ENCODE peak calls at places on chromosomes 7 and 10, in six cellular contexts. One of them, this sample, is unnamed. For H3K4me1 and H3K27me3, the result is how much of the 10 kb centered on the place peaks cover.

GRCh38 chr7:34158311-34158710 is 253.0 kb downstream of the BMPER start:
- DNase-seq in DND-41: no peak
- DNase-seq in CD8-positive, alpha-beta T cell: no peak
- DNase-seq in hepatocyte: no peak
- DNase-seq in PC-9: no peak
- DNase-seq in thoracic aorta: no peak
- DNase-seq in this sample: no peak

GRCh38 chr7:30348083-30348560 is 63.7 kb downstream of the ZNRF2 start:
- DNase-seq in DND-41: peak
- DNase-seq in CD8-positive, alpha-beta T cell: peak
- DNase-seq in hepatocyte: peak
- DNase-seq in PC-9: peak
- DNase-seq in thoracic aorta: no peak
- DNase-seq in this sample: peak

GRCh38 chr7:87548123-87548919 is 52.4 kb downstream of the ABCB1 start:
- DNase-seq in DND-41: no peak
- DNase-seq in CD8-positive, alpha-beta T cell: no peak
- DNase-seq in hepatocyte: peak
- DNase-seq in PC-9: no peak
- DNase-seq in thoracic aorta: no peak
- DNase-seq in this sample: no peak

GRCh38 chr10:129448539-129448938 is 18.5 kb upstream of the MGMT start:
- DNase-seq in DND-41: no peak
- DNase-seq in CD8-positive, alpha-beta T cell: no peak
- DNase-seq in hepatocyte: no peak
- DNase-seq in PC-9: no peak
- DNase-seq in thoracic aorta: no peak
- DNase-seq in this sample: no peak

GRCh38 chr10:58734116-58734515 is 221.4 kb downstream of the BICC1 start:
- DNase-seq in DND-41: no peak
- DNase-seq in CD8-positive, alpha-beta T cell: no peak
- DNase-seq in hepatocyte: no peak
- DNase-seq in PC-9: no peak
- DNase-seq in thoracic aorta: no peak
- DNase-seq in this sample: no peak

GRCh38 chr7:157402911-157403534 is 66.2 kb downstream of the DNAJB6 start:
- DNase-seq in DND-41: no peak
- DNase-seq in CD8-positive, alpha-beta T cell: no peak
- DNase-seq in hepatocyte: no peak
- DNase-seq in PC-9: no peak
- DNase-seq in thoracic aorta: no peak
- DNase-seq in this sample: no peak

GRCh38 chr7:44771358-44771757 is 22.7 kb downstream of the ZMIZ2 start:
- DNase-seq in DND-41: no peak
- DNase-seq in CD8-positive, alpha-beta T cell: no peak
- DNase-seq in hepatocyte: no peak
- DNase-seq in PC-9: no peak
- DNase-seq in thoracic aorta: no peak
- DNase-seq in this sample: no peak

GRCh38 chr10:116627386-116627933 is 6.7 kb downstream of the PNLIPRP2 start:
- DNase-seq in DND-41: no peak
- DNase-seq in CD8-positive, alpha-beta T cell: no peak
- DNase-seq in hepatocyte: peak
- DNase-seq in PC-9: no peak
- DNase-seq in thoracic aorta: no peak
- DNase-seq in this sample: no peak

GRCh38 chr10:36119439-36119838 is 477.3 kb upstream of the FZD8 start:
- DNase-seq in DND-41: no peak
- DNase-seq in CD8-positive, alpha-beta T cell: no peak
- DNase-seq in hepatocyte: no peak
- DNase-seq in PC-9: no peak
- DNase-seq in thoracic aorta: no peak
- DNase-seq in this sample: no peak

GRCh38 chr7:157735826-157736225 is 399.0 kb downstream of the DNAJB6 start:
- DNase-seq in DND-41: no peak
- DNase-seq in CD8-positive, alpha-beta T cell: no peak
- DNase-seq in hepatocyte: no peak
- DNase-seq in PC-9: no peak
- DNase-seq in thoracic aorta: no peak
- DNase-seq in this sample: no peak

GRCh38 chr10:3806603-3807002 is 21.6 kb upstream of the KLF6 start:
- DNase-seq in DND-41: no peak
- DNase-seq in CD8-positive, alpha-beta T cell: no peak
- DNase-seq in hepatocyte: peak
- DNase-seq in PC-9: peak
- DNase-seq in thoracic aorta: no peak
- DNase-seq in this sample: no peak

GRCh38 chr7:129612112-129613015 is 844 bp downstream of the NRF1 start:
- DNase-seq in DND-41: peak
- DNase-seq in CD8-positive, alpha-beta T cell: peak
- DNase-seq in hepatocyte: peak
- DNase-seq in PC-9: no peak
- DNase-seq in thoracic aorta: peak
- DNase-seq in this sample: peak

GRCh38 chr7:155785536-155785935 is 26.7 kb downstream of the SHH start:
- DNase-seq in DND-41: no peak
- DNase-seq in CD8-positive, alpha-beta T cell: no peak
- DNase-seq in hepatocyte: no peak
- DNase-seq in PC-9: no peak
- DNase-seq in thoracic aorta: no peak
- DNase-seq in this sample: no peak

GRCh38 chr7:132705146-132705545 is 128.9 kb upstream of the PLXNA4 start:
- DNase-seq in DND-41: no peak
- DNase-seq in CD8-positive, alpha-beta T cell: no peak
- DNase-seq in hepatocyte: no peak
- DNase-seq in PC-9: no peak
- DNase-seq in thoracic aorta: no peak
- DNase-seq in this sample: no peak

GRCh38 chr10:79066460-79067240 is 2.1 kb upstream of the ZMIZ1 start:
- DNase-seq in DND-41: peak
- DNase-seq in CD8-positive, alpha-beta T cell: no peak
- DNase-seq in hepatocyte: peak
- DNase-seq in PC-9: no peak
- DNase-seq in thoracic aorta: no peak
- DNase-seq in this sample: no peak

GRCh38 chr10:88820990-88821389 is 18.5 kb downstream of the LIPM start:
- DNase-seq in DND-41: no peak
- DNase-seq in CD8-positive, alpha-beta T cell: no peak
- DNase-seq in hepatocyte: peak
- DNase-seq in PC-9: no peak
- DNase-seq in thoracic aorta: no peak
- DNase-seq in this sample: no peak

GRCh38 chr7:39406464-39406863 is 159.7 kb upstream of the YAE1 start:
- DNase-seq in DND-41: no peak
- DNase-seq in CD8-positive, alpha-beta T cell: no peak
- DNase-seq in hepatocyte: peak
- DNase-seq in PC-9: no peak
- DNase-seq in thoracic aorta: no peak
- DNase-seq in this sample: no peak

GRCh38 chr7:74002474-74003017 is 25.4 kb upstream of the ELN start:
- DNase-seq in DND-41: no peak
- DNase-seq in CD8-positive, alpha-beta T cell: no peak
- DNase-seq in hepatocyte: no peak
- DNase-seq in PC-9: peak
- DNase-seq in thoracic aorta: no peak
- DNase-seq in this sample: no peak

GRCh38 chr10:48363617-48364355 is 57.3 kb downstream of the MAPK8 start:
- DNase-seq in DND-41: peak
- DNase-seq in CD8-positive, alpha-beta T cell: no peak
- DNase-seq in hepatocyte: peak
- DNase-seq in PC-9: peak
- DNase-seq in thoracic aorta: no peak
- DNase-seq in this sample: peak

GRCh38 chr7:70638381-70639128 is 493.4 kb upstream of the GALNT17 start:
- DNase-seq in DND-41: no peak
- DNase-seq in CD8-positive, alpha-beta T cell: no peak
- DNase-seq in hepatocyte: no peak
- DNase-seq in PC-9: no peak
- DNase-seq in thoracic aorta: no peak
- DNase-seq in this sample: no peak

GRCh38 chr7:151872531-151873401 is 4.1 kb downstream of the PRKAG2 start:
- DNase-seq in DND-41: no peak
- DNase-seq in CD8-positive, alpha-beta T cell: no peak
- DNase-seq in hepatocyte: no peak
- DNase-seq in PC-9: no peak
- DNase-seq in thoracic aorta: no peak
- DNase-seq in this sample: no peak

GRCh38 chr7:27640914-27641570 is 21.6 kb downstream of the HIBADH start:
- DNase-seq in DND-41: no peak
- DNase-seq in CD8-positive, alpha-beta T cell: no peak
- DNase-seq in hepatocyte: no peak
- DNase-seq in PC-9: peak
- DNase-seq in thoracic aorta: no peak
- DNase-seq in this sample: no peak

GRCh38 chr7:71482284-71482683 is 350.3 kb downstream of the GALNT17 start:
- DNase-seq in DND-41: no peak
- DNase-seq in CD8-positive, alpha-beta T cell: no peak
- DNase-seq in hepatocyte: no peak
- DNase-seq in PC-9: no peak
- DNase-seq in thoracic aorta: no peak
- DNase-seq in this sample: no peak

GRCh38 chr7:23471090-23471859 is 984 bp upstream of the IGF2BP3 start:
- DNase-seq in DND-41: peak
- DNase-seq in CD8-positive, alpha-beta T cell: no peak
- DNase-seq in hepatocyte: peak
- DNase-seq in PC-9: peak
- DNase-seq in thoracic aorta: no peak
- DNase-seq in this sample: no peak
- H3K4me3 ChIP-seq in DND-41: peak
- H3K4me3 ChIP-seq in CD8-positive, alpha-beta T cell: no peak
- H3K4me3 ChIP-seq in hepatocyte: peak
- H3K4me3 ChIP-seq in PC-9: peak
- H3K4me3 ChIP-seq in thoracic aorta: peak
- H3K4me3 ChIP-seq in this sample: no peak

GRCh38 chr10:131128731-131129130 is 182.8 kb downstream of the TCERG1L start:
- DNase-seq in DND-41: no peak
- DNase-seq in CD8-positive, alpha-beta T cell: no peak
- DNase-seq in hepatocyte: no peak
- DNase-seq in PC-9: no peak
- DNase-seq in thoracic aorta: no peak
- DNase-seq in this sample: no peak

GRCh38 chr10:131127610-131128009 is 183.9 kb downstream of the TCERG1L start:
- DNase-seq in DND-41: peak
- DNase-seq in CD8-positive, alpha-beta T cell: no peak
- DNase-seq in hepatocyte: no peak
- DNase-seq in PC-9: no peak
- DNase-seq in thoracic aorta: no peak
- DNase-seq in this sample: no peak

GRCh38 chr10:131131726-131132561 is 179.6 kb downstream of the TCERG1L start:
- DNase-seq in DND-41: no peak
- DNase-seq in CD8-positive, alpha-beta T cell: no peak
- DNase-seq in hepatocyte: no peak
- DNase-seq in PC-9: no peak
- DNase-seq in thoracic aorta: no peak
- DNase-seq in this sample: no peak

GRCh38 chr10:131127122-131127589 is 184.4 kb downstream of the TCERG1L start:
- DNase-seq in DND-41: no peak
- DNase-seq in CD8-positive, alpha-beta T cell: no peak
- DNase-seq in hepatocyte: no peak
- DNase-seq in PC-9: no peak
- DNase-seq in thoracic aorta: no peak
- DNase-seq in this sample: no peak

GRCh38 chr10:131129544-131129943 is 182.0 kb downstream of the TCERG1L start:
- DNase-seq in DND-41: no peak
- DNase-seq in CD8-positive, alpha-beta T cell: no peak
- DNase-seq in hepatocyte: peak
- DNase-seq in PC-9: no peak
- DNase-seq in thoracic aorta: no peak
- DNase-seq in this sample: no peak
- H3K4me1 ChIP-seq in DND-41: under half
- H3K4me1 ChIP-seq in CD8-positive, alpha-beta T cell: under half
- H3K4me1 ChIP-seq in hepatocyte: under half
- H3K4me1 ChIP-seq in PC-9: under half
- H3K4me1 ChIP-seq in thoracic aorta: under half
- H3K4me1 ChIP-seq in this sample: under half

DNA sequence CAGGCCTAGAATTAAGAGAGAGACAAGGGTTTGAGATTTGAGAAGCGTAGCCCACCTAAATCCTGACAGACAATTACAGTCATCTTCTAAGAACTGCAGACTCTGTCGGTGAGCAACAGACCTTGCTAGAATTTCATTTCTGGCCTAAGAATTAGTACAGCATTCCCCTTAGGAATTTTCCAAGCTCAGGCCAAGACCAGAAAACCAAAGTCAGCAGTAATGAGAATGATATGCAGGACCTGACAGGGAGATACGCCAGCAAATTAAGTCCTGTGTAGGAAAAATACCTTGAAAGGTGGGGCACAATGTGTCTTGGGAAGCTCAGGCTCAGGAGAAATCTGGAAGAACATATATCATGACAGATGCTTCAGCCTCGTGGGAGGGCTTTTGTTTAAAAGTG is 52.7 kb upstream of the HERPUD2 start:
- DNase-seq in DND-41: no peak
- DNase-seq in CD8-positive, alpha-beta T cell: no peak
- DNase-seq in hepatocyte: no peak
- DNase-seq in PC-9: no peak
- DNase-seq in thoracic aorta: no peak
- DNase-seq in this sample: no peak
- H3K27me3 ChIP-seq in DND-41: under half
- H3K27me3 ChIP-seq in CD8-positive, alpha-beta T cell: under half
- H3K27me3 ChIP-seq in hepatocyte: under half
- H3K27me3 ChIP-seq in PC-9: under half
- H3K27me3 ChIP-seq in thoracic aorta: under half
- H3K27me3 ChIP-seq in this sample: under half

GRCh38 chr10:124739996-124740373 is 4.2 kb downstream of the FAM53B start:
- DNase-seq in DND-41: peak
- DNase-seq in CD8-positive, alpha-beta T cell: peak
- DNase-seq in hepatocyte: peak
- DNase-seq in PC-9: no peak
- DNase-seq in thoracic aorta: no peak
- DNase-seq in this sample: no peak

GRCh38 chr10:124737708-124738107 is 6.5 kb downstream of the FAM53B start:
- DNase-seq in DND-41: no peak
- DNase-seq in CD8-positive, alpha-beta T cell: peak
- DNase-seq in hepatocyte: no peak
- DNase-seq in PC-9: no peak
- DNase-seq in thoracic aorta: no peak
- DNase-seq in this sample: no peak

GRCh38 chr10:124737221-124737620 is 7.0 kb downstream of the FAM53B start:
- DNase-seq in DND-41: no peak
- DNase-seq in CD8-positive, alpha-beta T cell: peak
- DNase-seq in hepatocyte: peak
- DNase-seq in PC-9: no peak
- DNase-seq in thoracic aorta: no peak
- DNase-seq in this sample: no peak

GRCh38 chr10:124739119-124739921 is 4.9 kb downstream of the FAM53B start:
- DNase-seq in DND-41: no peak
- DNase-seq in CD8-positive, alpha-beta T cell: no peak
- DNase-seq in hepatocyte: peak
- DNase-seq in PC-9: no peak
- DNase-seq in thoracic aorta: no peak
- DNase-seq in this sample: no peak

DNA sequence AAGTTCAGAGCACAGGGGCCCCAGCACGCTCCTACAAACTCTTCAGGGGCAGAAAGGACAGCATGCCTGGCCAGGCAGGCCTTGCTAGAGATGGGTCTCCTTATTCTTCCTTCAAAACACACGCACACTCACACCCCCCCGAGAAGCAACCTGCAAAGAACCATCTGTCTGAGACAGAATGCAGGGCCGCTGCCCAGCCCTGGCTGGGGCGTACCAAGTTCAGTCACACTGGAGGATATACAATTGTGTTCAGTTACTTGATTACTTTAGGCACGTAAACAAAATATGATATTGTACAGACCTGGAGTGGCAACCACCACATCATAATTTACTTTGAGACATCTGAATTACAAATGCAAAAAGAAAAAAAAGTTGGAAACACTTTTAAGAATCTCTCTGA is 5.7 kb downstream of the FAM53B start:
- DNase-seq in DND-41: no peak
- DNase-seq in CD8-positive, alpha-beta T cell: no peak
- DNase-seq in hepatocyte: peak
- DNase-seq in PC-9: no peak
- DNase-seq in thoracic aorta: no peak
- DNase-seq in this sample: no peak
- H3K4me3 ChIP-seq in DND-41: peak
- H3K4me3 ChIP-seq in CD8-positive, alpha-beta T cell: no peak
- H3K4me3 ChIP-seq in hepatocyte: no peak
- H3K4me3 ChIP-seq in PC-9: no peak
- H3K4me3 ChIP-seq in thoracic aorta: no peak
- H3K4me3 ChIP-seq in this sample: no peak